ENCODE peak calls at places on chromosomes 4 and X, in four cellular contexts. J is cardiac muscle cell, H is progenitor cell of endocrine pancreas, K is upper lobe of left lung. C is an unnamed sample.

GRCh38 chr4:108170729-108171540 is 2.2 kb upstream of the LEF1 start:
- DNase-seq in J (no peak), H (no peak), K (no peak), C (no peak)

GRCh38 chr4:170008376-170008775 is 17.8 kb downstream of the MFAP3L start:
- DNase-seq in J (no peak), H (no peak), K (no peak), C (no peak)

GRCh38 chrX:119236599-119237525 is 777 bp downstream of the PGRMC1 start:
- DNase-seq in J (peak), H (peak), K (peak), C (no peak)

GRCh38 chrX:24276011-24276410 is 37.9 kb downstream of the SUPT20HL2 start:
- DNase-seq in J (peak), H (no peak), K (no peak), C (no peak)

GRCh38 chrX:18291006-18291545 is 63.4 kb downstream of the SCML2 start:
- DNase-seq in J (peak), H (no peak), K (no peak), C (no peak)

GRCh38 chr4:8335848-8336247 is 66.3 kb downstream of the HTRA3 start:
- DNase-seq in J (no peak), H (no peak), K (no peak), C (no peak)

GRCh38 chr4:1720163-1720983 is 750 bp downstream of the TMEM129 start:
- DNase-seq in J (peak), H (peak), K (peak), C (peak)

GRCh38 chrX:106170318-106170717 is 2.2 kb downstream of the PWWP3B start:
- DNase-seq in J (peak), H (no peak), K (no peak), C (no peak)

GRCh38 chr4:147547314-147548056 is 66.6 kb downstream of the EDNRA start:
- DNase-seq in J (peak), H (no peak), K (no peak), C (no peak)

GRCh38 chr4:183823394-183823793 is 81.7 kb upstream of the STOX2 start:
- DNase-seq in J (peak), H (no peak), K (no peak), C (no peak)

GRCh38 chr4:23819041-23819511 is 70.8 kb downstream of the PPARGC1A start:
- DNase-seq in J (peak), H (no peak), K (no peak), C (no peak)

GRCh38 chrX:69564665-69565064 is 51.2 kb upstream of the EDA start:
- DNase-seq in J (no peak), H (no peak), K (no peak), C (no peak)

GRCh38 chrX:113522814-113523213 is 682.2 kb upstream of the AMOT start:
- DNase-seq in J (peak), H (no peak), K (no peak), C (no peak)

GRCh38 chr4:174496631-174497442 is 25.5 kb downstream of the HPGD start:
- DNase-seq in J (no peak), H (no peak), K (no peak), C (no peak)

GRCh38 chrX:152632445-152633097 is 5.1 kb upstream of the GABRQ start:
- DNase-seq in J (peak), H (peak), K (no peak), C (peak)

GRCh38 chr4:112523008-112523440 is 7.0 kb upstream of the NEUROG2 start:
- DNase-seq in J (peak), H (no peak), K (no peak), C (peak)

GRCh38 chrX:78104447-78105176 is 564 bp downstream of the PGK1 start:
- DNase-seq in J (peak), H (no peak), K (peak), C (no peak)

GRCh38 chrX:143788265-143788664 is 67.7 kb upstream of the SPANXN2 start:
- DNase-seq in J (peak), H (no peak), K (no peak), C (peak)
- TF ChIP-seq CTCF in J (peak), H (peak), K (no peak), C (peak)

GRCh38 chrX:21798677-21799219 is 40.7 kb upstream of the MBTPS2 start:
- DNase-seq in J (peak), H (no peak), K (no peak), C (no peak)
- TF ChIP-seq CTCF in J (no peak), H (no peak), K (no peak), C (no peak)

DNA sequence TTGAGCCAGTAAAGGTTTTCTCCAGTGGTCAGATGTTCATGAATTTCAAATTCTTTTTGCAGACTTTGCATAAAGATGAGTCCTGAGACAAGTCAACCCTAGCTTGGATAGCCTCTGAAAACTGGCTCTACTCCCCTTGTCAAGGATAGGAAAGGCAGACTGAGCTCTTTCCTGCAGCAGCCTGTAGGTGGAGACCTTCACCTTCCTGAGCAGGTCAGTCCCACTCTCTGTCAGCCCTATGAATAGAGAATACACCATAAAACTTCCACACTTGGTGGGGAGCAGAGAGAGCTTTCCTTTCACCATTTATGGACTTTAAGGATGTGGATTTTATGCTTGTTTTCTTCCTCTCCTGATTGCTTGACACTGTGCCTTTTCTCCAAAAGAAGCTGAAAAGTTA is 41.9 kb downstream of the PCDH19 start:
- DNase-seq in J (peak), H (no peak), K (no peak), C (peak)
- TF ChIP-seq CTCF in J (peak), H (peak), K (no peak), C (peak)

GRCh38 chr4:123093247-123093646 is 170.8 kb upstream of the NUDT6 start:
- DNase-seq in J (no peak), H (no peak), K (no peak), C (no peak)
- TF ChIP-seq CTCF in J (no peak), H (no peak), K (no peak), C (no peak)

GRCh38 chr4:92172203-92172602 is 131.6 kb upstream of the GRID2 start:
- DNase-seq in J (no peak), H (no peak), K (no peak), C (no peak)
- TF ChIP-seq CTCF in J (peak), H (no peak), K (no peak), C (peak)

GRCh38 chr4:65089666-65090065 is 580.6 kb downstream of the EPHA5 start:
- DNase-seq in J (peak), H (no peak), K (no peak), C (no peak)
- TF ChIP-seq CTCF in J (no peak), H (peak), K (no peak), C (peak)

C was measured in neural crest cell.